ENCODE peak calls at places on chromosomes 7 and 10, in nine cellular contexts. C is substantia nigra; Q is mesendoderm; Y is NCI-H82; F is Ammon's horn; Z is CD8-positive, alpha-beta T cell; M is CD4-positive, alpha-beta T cell; H is EL; T is OCI-LY7. P is an unnamed sample.
A peak's percentile ranks its signal among the peaks of the same experiment; 100 is the strongest.

GRCh38 chr10:77844713-77845454 is 81.7 kb downstream of the DLG5 start:
- DNase-seq in F (no peak), Q (peak; percentile 88), Y (no peak), H (peak; percentile 95), Z (no peak), M (no peak), C (no peak), T (no peak), P (peak; percentile 87)

GRCh38 chr10:132714096-132714721 is 71.7 kb downstream of the NKX6-2 start:
- DNase-seq in T (no peak), M (no peak), Z (no peak), F (peak; percentile 95), Y (no peak), Q (peak; percentile 64), H (no peak), C (peak; percentile 82), P (peak; percentile 26)

GRCh38 chr7:140230517-140230861 is 53.7 kb upstream of the KDM7A start:
- DNase-seq in T (no peak), F (no peak), Y (peak; percentile 20), Z (peak; percentile 78), Q (no peak), C (no peak), M (peak; percentile 77), H (peak; percentile 31), P (no peak)

GRCh38 chr10:10056958-10057357 is 960.7 kb upstream of the CELF2 start:
- DNase-seq in Z (no peak), F (no peak), Y (no peak), H (no peak), C (no peak), M (no peak), T (peak; percentile 54), Q (peak; percentile 51), P (no peak)

GRCh38 chr7:87517136-87517805 is 41.8 kb upstream of the ABCB4 start:
- DNase-seq in Q (no peak), T (no peak), H (peak; percentile 4), C (no peak), M (no peak), F (no peak), Y (no peak), Z (no peak), P (peak; percentile 62)

GRCh38 chr10:49518982-49519578 is 19.8 kb downstream of the ERCC6 start:
- DNase-seq in Y (peak; percentile 74), T (peak; percentile 53), H (peak; percentile 59), M (no peak), Z (peak; percentile 28), Q (peak; percentile 70), C (no peak), F (peak; percentile 75), P (peak; percentile 32)

GRCh38 chr7:81625311-81625651 is 144.6 kb downstream of the HGF start:
- DNase-seq in Q (no peak), F (no peak), M (no peak), T (no peak), C (no peak), Y (no peak), Z (no peak), H (no peak), P (no peak)

GRCh38 chr7:112021348-112022044 is 184.7 kb downstream of the DOCK4 start:
- DNase-seq in H (no peak), Q (no peak), M (no peak), Z (no peak), T (no peak), Y (no peak), C (no peak), F (no peak), P (no peak)

GRCh38 chr7:451255-452229 is 68.1 kb downstream of the PDGFA start:
- DNase-seq in Q (peak; percentile 50), H (no peak), Z (no peak), T (no peak), F (no peak), M (no peak), Y (no peak), C (no peak), P (no peak)

GRCh38 chr7:23893172-23893941 is 183.3 kb downstream of the STK31 start:
- DNase-seq in Z (no peak), Y (no peak), H (peak; percentile 51), C (no peak), T (no peak), F (no peak), M (no peak), Q (no peak), P (peak; percentile 77)

GRCh38 chr7:33500590-33500989 is 371.2 kb downstream of the BBS9 start:
- DNase-seq in M (no peak), T (no peak), Q (no peak), F (no peak), H (no peak), C (no peak), Z (no peak), Y (no peak), P (no peak)

GRCh38 chr10:113058175-113058961 is 108.3 kb downstream of the TCF7L2 start:
- DNase-seq in F (peak; percentile 40), Y (peak; percentile 90), M (no peak), H (peak; percentile 73), C (no peak), Q (peak; percentile 87), T (no peak), Z (no peak), P (peak; percentile 64)